ENCODE peak calls at places on chromosomes 2 and 18, in six cellular contexts. S is endodermal cell, K is aorta, Q is IMR-90, A is mesenchymal stem cell, E is upper lobe of right lung. P is an unnamed sample.

GRCh38 chr2:12693509-12693908 is 23.2 kb upstream of the TRIB2 start:
- DNase-seq in S (no peak), K (no peak), Q (no peak), A (no peak), E (no peak), P (no peak)

GRCh38 chr2:218395090-218395444 is 4.6 kb upstream of the CTDSP1 start:
- DNase-seq in S (no peak), K (no peak), Q (no peak), A (no peak), E (no peak), P (no peak)

GRCh38 chr18:50857694-50858093 is 21.2 kb upstream of the ME2 start:
- DNase-seq in S (no peak), K (no peak), Q (no peak), A (no peak), E (no peak), P (no peak)

GRCh38 chr2:195575879-195576391 is 81.1 kb upstream of the SLC39A10 start:
- DNase-seq in S (no peak), K (no peak), Q (peak), A (peak), E (no peak), P (no peak)

GRCh38 chr2:213185147-213185822 is 33.9 kb upstream of the IKZF2 start:
- DNase-seq in S (no peak), K (no peak), Q (no peak), A (no peak), E (no peak), P (no peak)

GRCh38 chr2:108145551-108145950 is 94.2 kb upstream of the SULT1C3 start:
- DNase-seq in S (no peak), K (no peak), Q (peak), A (no peak), E (no peak), P (no peak)

GRCh38 chr18:68234115-68234514 is 480.8 kb downstream of the TMX3 start:
- DNase-seq in S (no peak), K (no peak), Q (peak), A (no peak), E (no peak), P (no peak)

GRCh38 chr2:7209776-7210555 is 292.8 kb downstream of the RNF144A start:
- DNase-seq in S (peak), K (peak), Q (peak), A (no peak), E (no peak), P (no peak)

GRCh38 chr18:13356032-13356431 is 137.5 kb downstream of the LDLRAD4 start:
- DNase-seq in S (no peak), K (no peak), Q (no peak), A (no peak), E (no peak), P (no peak)

GRCh38 chr2:217329023-217329431 is 469.2 kb upstream of the TNP1 start:
- DNase-seq in S (no peak), K (no peak), Q (peak), A (peak), E (no peak), P (peak)

GRCh38 chr18:72530622-72531021 is 13.5 kb downstream of the CBLN2 start:
- DNase-seq in S (no peak), K (no peak), Q (no peak), A (no peak), E (no peak), P (no peak)

GRCh38 chr2:172672999-172673726 is 62.5 kb upstream of the RAPGEF4 start:
- DNase-seq in S (no peak), K (no peak), Q (no peak), A (no peak), E (no peak), P (no peak)

GRCh38 chr2:18117592-18117991 is 239.1 kb downstream of the KCNS3 start:
- DNase-seq in S (peak), K (no peak), Q (peak), A (no peak), E (no peak), P (no peak)

GRCh38 chr2:24731923-24732322 is 61.3 kb downstream of the PTRHD1 start:
- DNase-seq in S (no peak), K (no peak), Q (no peak), A (no peak), E (no peak), P (no peak)

GRCh38 chr18:61464551-61465102 is 131.4 kb downstream of the CDH20 start:
- DNase-seq in S (no peak), K (no peak), Q (no peak), A (no peak), E (no peak), P (no peak)

GRCh38 chr2:55732854-55733253 is 39.2 kb upstream of the PNPT1 start:
- DNase-seq in S (no peak), K (no peak), Q (peak), A (no peak), E (no peak), P (no peak)

GRCh38 chr2:136281281-136282117 is 163.6 kb upstream of the CXCR4 start:
- DNase-seq in S (peak), K (no peak), Q (no peak), A (no peak), E (no peak), P (no peak)

GRCh38 chr2:237671466-237672173 is 44.2 kb downstream of the LRRFIP1 start:
- DNase-seq in S (no peak), K (no peak), Q (no peak), A (no peak), E (peak), P (peak)

GRCh38 chr2:199775297-199775696 is 75.7 kb downstream of the FTCDNL1 start:
- DNase-seq in S (no peak), K (no peak), Q (no peak), A (no peak), E (no peak), P (no peak)

GRCh38 chr2:28448738-28449100 is 47.1 kb upstream of the PLB1 start:
- DNase-seq in S (no peak), K (no peak), Q (no peak), A (no peak), E (peak), P (no peak)

GRCh38 chr2:28450901-28451565 is 44.8 kb upstream of the PLB1 start:
- DNase-seq in S (no peak), K (no peak), Q (no peak), A (no peak), E (no peak), P (no peak)

GRCh38 chr2:28447943-28448737 is 47.7 kb upstream of the PLB1 start:
- DNase-seq in S (no peak), K (no peak), Q (peak), A (peak), E (no peak), P (no peak)

GRCh38 chr2:28449489-28450395 is 46.1 kb upstream of the PLB1 start:
- DNase-seq in S (no peak), K (no peak), Q (peak), A (peak), E (no peak), P (no peak)

DNA sequence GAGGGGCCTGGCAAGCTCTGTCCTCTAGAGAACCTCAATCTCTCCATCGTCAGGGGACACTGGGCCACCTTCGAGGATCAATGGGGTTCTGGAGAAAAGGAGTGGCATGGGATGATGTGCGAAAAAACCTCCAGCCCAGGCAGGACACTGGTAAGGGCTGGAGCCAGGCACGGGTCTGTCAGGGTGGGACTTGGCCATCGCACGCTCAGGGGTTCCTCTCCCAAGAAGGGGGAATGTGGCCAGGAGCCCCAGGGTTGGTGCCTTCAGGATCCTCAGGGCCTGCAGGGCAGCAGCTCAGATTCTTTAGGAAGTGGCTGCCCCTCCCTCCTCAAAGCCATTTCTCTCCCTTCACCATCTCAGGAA is 46.8 kb upstream of the PLB1 start:
- DNase-seq in S (no peak), K (no peak), Q (no peak), A (no peak), E (no peak), P (no peak)
- H3K27ac ChIP-seq in S (no peak), K (no peak), Q (peak), A (no peak), E (no peak), P (no peak)

DNA sequence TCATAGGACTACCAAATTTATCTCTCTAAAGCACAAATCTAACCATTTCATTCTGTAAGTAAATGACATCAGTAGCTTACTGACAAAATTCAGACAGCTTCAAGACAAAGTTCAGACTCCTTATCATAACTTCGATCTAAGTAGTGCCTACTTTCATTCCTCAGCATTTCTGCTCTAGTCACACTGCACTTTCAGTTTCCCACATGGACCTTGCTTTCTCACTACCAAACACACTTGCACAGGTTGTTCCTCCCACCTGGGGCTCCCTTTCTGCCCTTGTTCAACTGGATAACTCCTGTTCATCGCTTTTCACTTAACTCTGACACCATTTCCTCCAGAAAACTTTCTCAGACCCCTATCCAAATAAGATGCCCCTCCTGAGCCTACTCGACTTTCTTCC is 22.1 kb upstream of the CCDC150 start:
- DNase-seq in S (no peak), K (no peak), Q (no peak), A (no peak), E (no peak), P (no peak)
- H3K27ac ChIP-seq in S (no peak), K (no peak), Q (no peak), A (no peak), E (no peak), P (no peak)

DNA sequence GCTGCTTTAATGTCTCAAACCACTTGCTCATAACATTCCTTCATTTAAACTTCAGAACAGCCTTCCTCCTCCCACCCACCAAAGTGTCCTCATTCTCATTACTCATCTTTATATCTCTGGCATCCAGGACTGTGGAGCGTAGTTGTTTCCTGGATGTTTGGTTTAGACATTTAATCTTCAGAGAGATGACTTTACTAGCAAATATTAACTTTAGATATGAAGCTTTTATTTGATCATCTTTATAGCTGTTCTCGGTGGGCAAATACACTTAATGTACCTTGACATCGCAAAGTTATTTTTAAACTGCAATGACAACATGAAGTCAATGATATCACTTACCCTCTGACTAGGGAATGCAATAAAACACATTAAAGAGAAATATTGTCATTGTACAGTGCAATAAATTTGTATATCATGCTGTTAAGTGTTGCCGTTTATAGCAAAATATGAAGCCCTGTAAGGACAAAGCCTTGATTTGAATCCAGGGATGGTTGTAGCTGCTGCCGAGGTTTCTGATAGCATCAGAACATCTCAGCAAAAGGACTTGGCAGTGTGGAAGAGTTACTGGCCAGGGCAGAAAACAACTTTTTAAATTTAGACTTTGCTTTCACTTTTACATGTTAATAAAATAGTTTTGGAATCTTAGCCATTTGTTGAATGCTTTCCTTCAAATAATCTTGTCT is 4.6 kb upstream of the LAMA3 start:
- DNase-seq in S (no peak), K (no peak), Q (no peak), A (no peak), E (no peak), P (no peak)
- H3K27ac ChIP-seq in S (no peak), K (no peak), Q (no peak), A (peak), E (no peak), P (peak)

GRCh38 chr2:232852676-232853075 is 17.4 kb upstream of the SNORC start:
- DNase-seq in S (no peak), K (no peak), Q (no peak), A (no peak), E (no peak), P (no peak)
- H3K27ac ChIP-seq in S (no peak), K (no peak), Q (no peak), A (no peak), E (no peak), P (no peak)

DNA sequence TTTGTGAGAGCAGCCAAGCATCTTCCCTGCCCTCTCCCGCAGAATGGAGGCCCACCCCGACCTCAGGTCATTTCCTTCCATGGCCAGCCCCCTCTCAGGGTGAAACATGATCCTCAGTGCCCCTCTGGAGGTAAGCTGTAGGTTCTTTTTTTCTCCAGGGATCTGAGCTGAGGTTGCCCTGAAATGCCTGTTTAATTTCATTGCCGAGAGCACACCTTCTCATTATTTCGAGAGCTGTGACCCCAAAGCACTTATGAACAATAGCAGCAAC is 122.6 kb upstream of the LGALSL start:
- DNase-seq in S (peak), K (no peak), Q (no peak), A (no peak), E (no peak), P (no peak)
- H3K27ac ChIP-seq in S (no peak), K (peak), Q (no peak), A (no peak), E (peak), P (peak)

DNA sequence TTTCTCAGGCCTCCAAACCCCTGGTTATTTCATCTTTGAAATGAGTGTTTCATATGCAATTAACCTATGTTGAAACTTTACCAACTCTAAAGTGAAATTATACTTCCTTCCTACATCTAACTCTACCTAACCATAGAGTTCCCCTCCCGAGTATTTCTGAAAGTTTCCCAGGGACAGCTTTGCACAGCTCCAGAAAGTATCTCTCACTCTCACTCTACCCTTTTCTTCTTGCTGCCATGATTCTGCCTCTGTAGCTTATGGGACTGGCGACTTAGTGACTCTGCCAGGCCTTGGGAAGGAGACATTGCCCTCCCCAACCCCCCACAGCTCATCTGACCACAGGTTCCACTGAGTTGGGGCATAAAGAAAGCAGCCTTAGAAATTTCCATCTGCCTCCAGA is 107.9 kb downstream of the B3GNT2 start:
- DNase-seq in S (no peak), K (no peak), Q (no peak), A (no peak), E (no peak), P (no peak)
- H3K27ac ChIP-seq in S (no peak), K (no peak), Q (no peak), A (no peak), E (peak), P (peak)

DNA sequence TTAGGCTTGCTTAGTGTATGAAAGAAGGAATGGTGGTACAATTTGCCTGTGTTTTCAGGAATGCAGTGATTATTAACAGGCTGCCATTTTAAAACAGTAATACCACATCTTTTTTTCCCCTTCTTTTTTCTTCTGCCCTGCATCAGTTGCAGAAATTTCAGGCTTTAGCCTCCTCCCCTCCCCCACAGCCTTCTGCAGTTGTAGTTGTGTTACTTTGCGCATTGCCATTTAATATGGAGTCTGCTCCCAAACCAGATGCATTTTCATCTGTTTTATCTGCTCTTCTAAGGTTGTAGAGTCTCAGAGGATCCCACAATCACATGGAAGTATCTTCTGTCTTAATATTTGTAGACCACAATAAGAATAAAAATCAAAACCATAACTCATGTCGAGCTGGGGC is 3.8 kb downstream of the ASXL3 start:
- DNase-seq in S (no peak), K (no peak), Q (no peak), A (no peak), E (no peak), P (no peak)
- H3K27ac ChIP-seq in S (peak), K (no peak), Q (no peak), A (no peak), E (no peak), P (no peak)

GRCh38 chr2:229616433-229616832 is 97.9 kb downstream of the DNER start:
- DNase-seq in S (no peak), K (no peak), Q (no peak), A (no peak), E (no peak), P (no peak)
- H3K27ac ChIP-seq in S (no peak), K (no peak), Q (no peak), A (no peak), E (no peak), P (no peak)

DNA sequence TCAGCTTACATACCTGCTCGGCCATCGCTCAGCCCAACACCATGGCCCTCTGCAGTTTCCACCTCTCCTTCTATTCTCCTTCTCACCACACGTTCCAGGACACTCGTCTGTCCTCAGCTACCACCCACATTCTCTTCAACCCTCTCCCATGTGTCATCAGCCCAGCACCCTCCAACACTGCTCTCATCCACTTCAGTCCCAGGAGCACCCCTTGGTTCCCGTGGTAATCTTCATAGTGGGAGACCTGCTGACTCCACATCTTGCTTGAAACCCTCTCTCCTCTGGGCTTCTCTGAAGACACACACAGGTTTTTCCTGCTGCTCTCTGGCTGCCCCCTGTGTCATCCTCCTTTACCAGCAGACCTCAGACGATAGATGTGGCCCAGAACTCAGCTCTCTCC is 228.7 kb downstream of the GBX2 start:
- DNase-seq in S (no peak), K (no peak), Q (peak), A (peak), E (no peak), P (no peak)
- H3K27ac ChIP-seq in S (no peak), K (no peak), Q (no peak), A (no peak), E (no peak), P (no peak)

GRCh38 chr2:71473346-71474035 is 20.1 kb downstream of the DYSF start:
- DNase-seq in S (no peak), K (no peak), Q (no peak), A (no peak), E (no peak), P (no peak)

GRCh38 chr2:71476495-71476894 is 23.1 kb downstream of the DYSF start:
- DNase-seq in S (no peak), K (no peak), Q (no peak), A (no peak), E (no peak), P (no peak)

GRCh38 chr2:71474116-71474743 is 20.9 kb downstream of the DYSF start:
- DNase-seq in S (no peak), K (no peak), Q (no peak), A (no peak), E (peak), P (no peak)

GRCh38 chr2:71477231-71477681 is 23.9 kb downstream of the DYSF start:
- DNase-seq in S (no peak), K (no peak), Q (no peak), A (no peak), E (no peak), P (no peak)

GRCh38 chr2:71474744-71475421 is 21.5 kb downstream of the DYSF start:
- DNase-seq in S (no peak), K (no peak), Q (no peak), A (no peak), E (peak), P (no peak)
- H3K27ac ChIP-seq in S (no peak), K (no peak), Q (no peak), A (peak), E (peak), P (no peak)